ENCODE peak calls at places on chromosome 4, in seven cellular contexts. L, A, M, C, Y, F and I are unnamed samples. For H3K4me1 and H3K9me3, the result is how much of the 10 kb centered on the place peaks cover.

GRCh38 chr4:118086334-118086733 is 52.0 kb downstream of the NDST3 start:
- DNase-seq in L (no peak), A (no peak), M (peak), C (no peak), Y (no peak), F (peak), I (no peak)

GRCh38 chr4:15910150-15910945 is 28.2 kb downstream of the FGFBP1 start:
- DNase-seq in L (no peak), A (no peak), M (no peak), C (no peak), Y (no peak), F (no peak), I (no peak)

GRCh38 chr4:89022426-89023128 is 34.4 kb downstream of the FAM13A start:
- DNase-seq in L (no peak), A (no peak), M (peak), C (no peak), Y (no peak), F (no peak), I (no peak)

GRCh38 chr4:111605111-111605510 is 540.1 kb upstream of the FAM241A start:
- DNase-seq in L (no peak), A (no peak), M (no peak), C (no peak), Y (no peak), F (no peak), I (no peak)

GRCh38 chr4:154332681-154333421 is 158.7 kb downstream of the DCHS2 start:
- DNase-seq in L (peak), A (no peak), M (no peak), C (peak), Y (peak), F (peak), I (peak)

GRCh38 chr4:121195649-121196048 is 31.5 kb upstream of the TNIP3 start:
- DNase-seq in L (no peak), A (no peak), M (no peak), C (no peak), Y (no peak), F (no peak), I (no peak)

GRCh38 chr4:17702666-17703065 is 78.8 kb downstream of the FAM184B start:
- DNase-seq in L (no peak), A (no peak), M (no peak), C (no peak), Y (no peak), F (no peak), I (no peak)

GRCh38 chr4:185993328-185993973 is 75.5 kb upstream of the TLR3 start:
- DNase-seq in L (no peak), A (no peak), M (no peak), C (no peak), Y (no peak), F (no peak), I (no peak)

GRCh38 chr4:142413516-142413915 is 432.6 kb downstream of the INPP4B start:
- DNase-seq in L (no peak), A (no peak), M (no peak), C (no peak), Y (no peak), F (no peak), I (no peak)

GRCh38 chr4:174674305-174674840 is 152.1 kb upstream of the HPGD start:
- DNase-seq in L (no peak), A (no peak), M (no peak), C (no peak), Y (no peak), F (peak), I (no peak)

GRCh38 chr4:153137168-153137567 is 67.1 kb upstream of the TRIM2 start:
- DNase-seq in L (no peak), A (no peak), M (no peak), C (no peak), Y (no peak), F (peak), I (no peak)

GRCh38 chr4:153555730-153556440 is 89.7 kb downstream of the TMEM131L start:
- DNase-seq in L (peak), A (no peak), M (peak), C (peak), Y (no peak), F (peak), I (no peak)

GRCh38 chr4:40055873-40056721 is 553 bp upstream of the N4BP2 start:
- DNase-seq in L (peak), A (peak), M (peak), C (peak), Y (peak), F (peak), I (peak)

GRCh38 chr4:117324851-117325491 is 239.6 kb upstream of the TRAM1L1 start:
- DNase-seq in L (no peak), A (no peak), M (peak), C (no peak), Y (no peak), F (peak), I (no peak)

DNA sequence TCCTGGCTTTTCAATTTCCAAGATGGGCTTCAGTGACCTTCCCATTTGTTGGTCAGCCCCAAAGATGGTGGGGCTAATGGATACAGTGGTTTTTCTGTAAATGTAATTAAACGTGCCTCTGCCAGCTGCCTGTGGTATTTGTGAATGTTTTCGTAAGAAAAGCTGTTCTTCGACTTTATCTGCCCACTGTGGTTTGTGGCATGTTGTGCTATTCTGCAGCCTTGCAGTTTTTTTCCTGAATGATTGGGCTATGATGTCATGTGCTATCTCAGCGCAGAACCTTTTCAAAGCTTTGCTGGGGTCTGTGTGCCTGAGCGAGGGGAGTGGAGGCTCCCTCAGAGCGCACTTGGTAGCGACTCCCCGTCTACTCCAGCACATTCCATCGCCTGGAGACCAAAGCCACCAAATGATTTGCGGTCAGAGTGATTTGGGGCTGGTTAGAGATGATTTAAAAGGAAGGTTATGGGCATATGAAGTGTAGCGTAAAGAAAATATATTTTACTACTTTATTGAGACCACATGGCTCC is 137.5 kb downstream of the PALLD start:
- DNase-seq in L (no peak), A (no peak), M (peak), C (no peak), Y (no peak), F (peak), I (no peak)
- H3K4me1 ChIP-seq in L (under half), A (under half), M (under half), C (half or more), Y (under half), F (under half), I (under half)

GRCh38 chr4:172897046-172897445 is 271.6 kb upstream of the GALNT7 start:
- DNase-seq in L (no peak), A (no peak), M (no peak), C (no peak), Y (no peak), F (no peak), I (no peak)

GRCh38 chr4:172895699-172896098 is 272.9 kb upstream of the GALNT7 start:
- DNase-seq in L (no peak), A (no peak), M (no peak), C (no peak), Y (no peak), F (no peak), I (no peak)

GRCh38 chr4:172887959-172888358 is 280.7 kb upstream of the GALNT7 start:
- DNase-seq in L (no peak), A (no peak), M (no peak), C (no peak), Y (no peak), F (no peak), I (no peak)

DNA sequence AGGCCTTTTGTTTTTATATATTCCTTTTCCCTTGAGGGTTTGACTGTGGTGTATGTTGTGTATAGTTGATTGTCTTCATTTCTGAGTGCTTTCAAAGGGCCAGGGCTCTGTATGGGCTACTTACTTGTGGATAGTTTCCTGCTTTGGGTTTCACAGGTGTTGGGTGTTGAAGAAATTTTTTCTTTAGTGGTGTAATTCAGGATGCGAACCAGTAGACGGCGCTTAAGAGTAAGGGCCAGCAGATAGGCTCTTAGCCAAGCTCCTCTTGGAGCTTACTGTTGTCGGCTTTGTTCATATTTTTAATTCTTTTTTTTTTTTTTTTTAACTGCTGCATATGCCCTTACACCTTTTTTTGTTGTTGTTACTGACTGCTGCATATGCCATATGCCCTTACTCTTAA is 276.3 kb upstream of the GALNT7 start:
- DNase-seq in L (no peak), A (no peak), M (peak), C (no peak), Y (no peak), F (peak), I (no peak)
- H3K9me3 ChIP-seq in L (under half), A (under half), M (under half), C (under half), Y (under half), F (under half), I (half or more)

GRCh38 chr4:106010761-106011160 is 115.5 kb downstream of the NPNT start:
- DNase-seq in L (no peak), A (no peak), M (no peak), C (no peak), Y (no peak), F (no peak), I (no peak)
- H3K4me3 ChIP-seq in L (no peak), A (no peak), M (no peak), C (no peak), Y (no peak), F (no peak), I (no peak)

GRCh38 chr4:38802561-38803355 is 1.8 kb downstream of the TLR1 start:
- DNase-seq in L (no peak), A (no peak), M (no peak), C (no peak), Y (no peak), F (no peak), I (no peak)

GRCh38 chr4:38800956-38801450 is 3.6 kb downstream of the TLR1 start:
- DNase-seq in L (no peak), A (no peak), M (no peak), C (no peak), Y (no peak), F (no peak), I (no peak)

GRCh38 chr4:38803833-38804653 is 548 bp downstream of the TLR1 start:
- DNase-seq in L (no peak), A (no peak), M (no peak), C (no peak), Y (no peak), F (no peak), I (no peak)

GRCh38 chr4:38804654-38805295 is at the start of gene TLR1:
- DNase-seq in L (no peak), A (no peak), M (peak), C (no peak), Y (no peak), F (peak), I (no peak)

DNA sequence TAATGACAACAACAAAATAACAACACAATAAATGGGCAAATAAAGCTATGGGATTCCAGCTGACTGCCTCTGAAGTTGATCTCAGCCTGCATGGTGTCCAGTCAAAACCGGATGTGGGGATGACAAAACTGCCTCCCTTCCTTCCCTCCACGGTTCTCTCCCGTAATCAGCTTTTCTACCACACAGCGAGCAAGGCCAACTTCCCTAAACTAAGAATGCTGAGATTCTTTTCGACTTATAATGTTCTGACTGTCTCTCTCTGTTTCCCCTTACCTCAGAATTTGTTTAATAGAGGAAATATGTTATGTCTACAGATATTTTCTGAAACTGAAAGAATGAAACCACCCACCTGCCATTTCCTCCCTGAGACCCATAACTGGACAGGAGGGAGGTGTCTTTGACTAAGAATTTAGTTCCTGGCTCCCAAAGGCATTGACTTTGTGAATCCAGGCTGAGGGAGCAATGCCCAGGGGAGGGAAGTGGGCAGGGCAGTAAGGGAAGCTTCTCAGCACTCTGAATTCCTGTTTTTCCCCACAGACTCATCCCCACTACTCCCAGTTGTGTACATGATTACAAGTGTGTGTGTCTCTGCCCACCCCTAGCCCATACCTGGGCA is 1.0 kb upstream of the TLR1 start:
- DNase-seq in L (peak), A (no peak), M (peak), C (peak), Y (no peak), F (no peak), I (peak)
- H3K4me1 ChIP-seq in L (under half), A (under half), M (under half), C (under half), Y (under half), F (under half), I (under half)

DNA sequence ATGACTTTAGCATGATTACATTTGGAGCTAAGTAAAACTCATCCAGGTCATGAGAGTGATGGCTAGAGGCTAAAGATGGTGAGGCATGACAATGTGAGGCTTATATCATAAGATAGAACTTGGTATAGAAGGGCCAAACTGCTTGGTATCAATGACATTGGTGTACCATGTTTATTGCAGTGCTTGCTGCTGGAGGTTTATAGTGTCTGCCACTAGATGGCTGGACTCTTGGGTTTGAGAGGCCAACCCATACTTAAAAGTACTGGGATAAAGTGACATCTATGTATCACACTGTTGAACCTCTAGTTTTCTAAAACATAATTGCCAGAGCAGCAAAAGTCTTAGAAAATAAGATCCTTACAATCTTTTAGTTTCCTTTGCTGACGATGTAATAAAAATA is 83.0 kb upstream of the TACR3 start:
- DNase-seq in L (no peak), A (no peak), M (no peak), C (no peak), Y (no peak), F (no peak), I (no peak)
- H3K9me3 ChIP-seq in L (under half), A (under half), M (under half), C (under half), Y (under half), F (under half), I (under half)